ENCODE peak calls at places on chromosome 1, in five cellular contexts. Q is smooth muscle cell of the brain vasculature; D is activated CD4-positive, alpha-beta T cell treated with anti-CD3 and anti-CD28 coated beads, Interleukin-2, amount 10 ng/mL, durations not matched to agents 7 days and 5 days; F is GM04504; R is HTR-8/SVneo. U is an unnamed sample.
A peak's percentile ranks its signal among the peaks of the same experiment; 100 is the strongest.

GRCh38 chr1:230441630-230442029 is 15.5 kb upstream of the PGBD5 start:
- DNase-seq in Q (no peak), D (no peak), F (no peak), R (no peak), U (no peak)

GRCh38 chr1:176199707-176200106 is 7.4 kb downstream of the COP1 start:
- DNase-seq in Q (no peak), D (no peak), F (no peak), R (no peak), U (no peak)

GRCh38 chr1:189500777-189501176 is 976.9 kb downstream of the BRINP3 start:
- DNase-seq in Q (no peak), D (no peak), F (no peak), R (no peak), U (no peak)

GRCh38 chr1:119279441-119280415 is 88.9 kb upstream of the HAO2 start:
- DNase-seq in Q (no peak), D (no peak), F (peak; percentile 68), R (peak; percentile 30), U (no peak)

GRCh38 chr1:43373034-43373940 is 5.5 kb upstream of the ELOVL1 start:
- DNase-seq in Q (no peak), D (no peak), F (peak; percentile 55), R (peak; percentile 31), U (no peak)

GRCh38 chr1:1347663-1348419 is 1.4 kb downstream of the DVL1 start:
- DNase-seq in Q (no peak), D (no peak), F (no peak), R (peak; percentile 41), U (no peak)

GRCh38 chr1:66292944-66293343 is 241.0 kb upstream of the SGIP1 start:
- DNase-seq in Q (no peak), D (no peak), F (no peak), R (no peak), U (no peak)

GRCh38 chr1:6065093-6065878 is 19.6 kb downstream of the KCNAB2 start:
- DNase-seq in Q (no peak), D (no peak), F (no peak), R (no peak), U (no peak)

GRCh38 chr1:26907071-26907922 is 6.5 kb downstream of the NR0B2 start:
- DNase-seq in Q (no peak), D (no peak), F (peak; percentile 84), R (peak; percentile 53), U (no peak)